ENCODE peak calls at places on chromosomes 16 and 17, in five cellular contexts. S is activated gamma-delta T cell; Y is A549; T is HTR-8/SVneo; E is stimulated activated CD4-positive, alpha-beta T cell treated with anti-CD3 and anti-CD28 coated beads, Interleukin-2, amount 100 ng/mL, for 48 hours. K is an unnamed sample.

GRCh38 chr17:66920965-66921364 is 43.5 kb upstream of the CACNG4 start:
- DNase-seq in S (no peak), Y (no peak), T (no peak), E (no peak), K (peak)

GRCh38 chr17:77786090-77786489 is 172.4 kb upstream of the TNRC6C start:
- DNase-seq in S (no peak), Y (no peak), T (no peak), E (no peak), K (no peak)

GRCh38 chr17:43766413-43767052 is 7.9 kb upstream of the SOST start:
- DNase-seq in S (no peak), Y (peak), T (peak), E (peak), K (peak)

GRCh38 chr17:44351464-44351863 is 6.4 kb downstream of the GRN start:
- DNase-seq in S (no peak), Y (no peak), T (no peak), E (no peak), K (no peak)

GRCh38 chr16:81547194-81547918 is 102.7 kb downstream of the CMIP start:
- DNase-seq in S (no peak), Y (no peak), T (no peak), E (no peak), K (no peak)

GRCh38 chr16:11687606-11688519 is 19.6 kb downstream of the SNN start:
- DNase-seq in S (no peak), Y (no peak), T (no peak), E (no peak), K (no peak)

GRCh38 chr17:77085916-77086432 is 54.8 kb upstream of the SEC14L1 start:
- DNase-seq in S (no peak), Y (no peak), T (no peak), E (no peak), K (no peak)

GRCh38 chr17:59561042-59561441 is 4.4 kb upstream of the DHX40 start:
- DNase-seq in S (no peak), Y (peak), T (no peak), E (no peak), K (peak)

GRCh38 chr16:11585460-11586374 is 1.0 kb downstream of the LITAF start:
- DNase-seq in S (no peak), Y (no peak), T (no peak), E (no peak), K (peak)

GRCh38 chr16:67723940-67724339 is 4.8 kb upstream of the GFOD2 start:
- DNase-seq in S (no peak), Y (no peak), T (no peak), E (no peak), K (no peak)

GRCh38 chr17:82937411-82938371 is 97.9 kb upstream of the ZNF750 start:
- DNase-seq in S (no peak), Y (no peak), T (no peak), E (no peak), K (no peak)

GRCh38 chr17:77287432-77288068 is 146.8 kb downstream of the SEC14L1 start:
- DNase-seq in S (no peak), Y (peak), T (peak), E (no peak), K (peak)

GRCh38 chr16:12406840-12407690 is 396.6 kb downstream of the CPPED1 start:
- DNase-seq in S (no peak), Y (peak), T (peak), E (no peak), K (no peak)

GRCh38 chr16:23060458-23061320 is 88.6 kb downstream of the USP31 start:
- DNase-seq in S (no peak), Y (peak), T (peak), E (peak), K (peak)

GRCh38 chr17:51372345-51373004 is 112.1 kb downstream of the UTP18 start:
- DNase-seq in S (no peak), Y (peak), T (peak), E (peak), K (peak)

GRCh38 chr17:57875109-57876022 is 25.5 kb upstream of the MRPS23 start:
- DNase-seq in S (no peak), Y (peak), T (peak), E (no peak), K (peak)

GRCh38 chr16:31472559-31473203 is 729 bp downstream of the TGFB1I1 start:
- DNase-seq in S (no peak), Y (peak), T (peak), E (no peak), K (peak)

GRCh38 chr17:72671034-72671433 is 421.5 kb downstream of the SLC39A11 start:
- DNase-seq in S (no peak), Y (no peak), T (no peak), E (no peak), K (no peak)

GRCh38 chr17:48611681-48612455 is 1.1 kb upstream of the HOXB7 start:
- DNase-seq in S (no peak), Y (peak), T (no peak), E (no peak), K (peak)

GRCh38 chr16:13864689-13865088 is 55.3 kb upstream of the ERCC4 start:
- DNase-seq in S (no peak), Y (no peak), T (no peak), E (no peak), K (no peak)

GRCh38 chr16:15434425-15435215 is at the start of gene BMERB1:
- DNase-seq in S (peak), Y (peak), T (peak), E (peak), K (peak)

GRCh38 chr16:48246066-48246465 is 1.3 kb downstream of the ABCC11 start:
- DNase-seq in S (no peak), Y (no peak), T (no peak), E (no peak), K (no peak)

GRCh38 chr17:42525221-42525620 is 10.8 kb upstream of the NAGLU start:
- DNase-seq in S (no peak), Y (no peak), T (no peak), E (no peak), K (no peak)

GRCh38 chr17:15882058-15882720 is 62.7 kb upstream of the ADORA2B start:
- DNase-seq in S (no peak), Y (no peak), T (no peak), E (no peak), K (peak)

GRCh38 chr17:5035356-5035755 is at the start of gene SLC52A1:
- DNase-seq in S (no peak), Y (peak), T (no peak), E (no peak), K (no peak)

GRCh38 chr17:64160378-64160777 is 30.4 kb upstream of the ERN1 start:
- DNase-seq in S (no peak), Y (no peak), T (no peak), E (no peak), K (no peak)

GRCh38 chr16:8866884-8867482 is 1.8 kb downstream of the CARHSP1 start:
- DNase-seq in S (no peak), Y (no peak), T (no peak), E (no peak), K (no peak)

GRCh38 chr16:19835989-19836421 is 48.6 kb downstream of the GPRC5B start:
- DNase-seq in S (no peak), Y (no peak), T (peak), E (no peak), K (no peak)

GRCh38 chr17:596763-597644 is 117.6 kb downstream of the VPS53 start:
- DNase-seq in S (no peak), Y (no peak), T (peak), E (peak), K (no peak)

GRCh38 chr16:20336955-20337354 is 9.6 kb upstream of the GP2 start:
- DNase-seq in S (no peak), Y (no peak), T (no peak), E (no peak), K (no peak)

GRCh38 chr17:79441607-79442006 is 169.2 kb downstream of the RBFOX3 start:
- DNase-seq in S (no peak), Y (no peak), T (no peak), E (no peak), K (no peak)

GRCh38 chr17:20302191-20302917 is 165.0 kb downstream of the LGALS9B start:
- DNase-seq in S (no peak), Y (no peak), T (no peak), E (no peak), K (no peak)